ENCODE peak calls at places on chromosomes 12 and 14, in seven cellular contexts. V is CD8-positive, alpha-beta T cell; A is WTC11; K is coronary artery; I is AG10803; D is hepatocyte; R is left ventricle myocardium inferior. F is an unnamed sample.

GRCh38 chr12:52259850-52260249 is 14.6 kb upstream of the KRT86 start:
- DNase-seq in V (no peak), A (no peak), K (no peak), I (no peak), D (no peak), R (no peak), F (peak; percentile 25)

GRCh38 chr12:120261951-120262851 is 3.3 kb downstream of the PXN start:
- DNase-seq in V (peak; percentile 21), A (no peak), K (no peak), I (no peak), D (no peak), R (no peak), F (no peak)

GRCh38 chr12:4153343-4153892 is 120.1 kb upstream of the CCND2 start:
- DNase-seq in V (peak; percentile 36), A (no peak), K (no peak), I (no peak), D (no peak), R (no peak), F (no peak)

GRCh38 chr12:90366286-90366685 is 588.7 kb downstream of the CCER1 start:
- DNase-seq in V (no peak), A (no peak), K (no peak), I (peak; percentile 74), D (peak; percentile 43), R (no peak), F (no peak)

GRCh38 chr12:97639702-97640101 is 177.1 kb downstream of the RMST start:
- DNase-seq in V (no peak), A (no peak), K (no peak), I (no peak), D (peak; percentile 13), R (no peak), F (no peak)

GRCh38 chr12:16611146-16611545 is 5.2 kb upstream of the LMO3 start:
- DNase-seq in V (no peak), A (no peak), K (no peak), I (no peak), D (no peak), R (no peak), F (no peak)

GRCh38 chr12:83821967-83822366 is 1090.6 kb downstream of the SLC6A15 start:
- DNase-seq in V (no peak), A (no peak), K (no peak), I (peak; percentile 22), D (no peak), R (no peak), F (no peak)

GRCh38 chr12:57138526-57139272 is 8.7 kb downstream of the LRP1-AS start:
- DNase-seq in V (no peak), A (no peak), K (no peak), I (peak; percentile 76), D (peak; percentile 60), R (peak; percentile 88), F (peak; percentile 85)

GRCh38 chr12:81021834-81022233 is 56.0 kb upstream of the ACSS3 start:
- DNase-seq in V (no peak), A (no peak), K (no peak), I (no peak), D (no peak), R (no peak), F (no peak)

DNA sequence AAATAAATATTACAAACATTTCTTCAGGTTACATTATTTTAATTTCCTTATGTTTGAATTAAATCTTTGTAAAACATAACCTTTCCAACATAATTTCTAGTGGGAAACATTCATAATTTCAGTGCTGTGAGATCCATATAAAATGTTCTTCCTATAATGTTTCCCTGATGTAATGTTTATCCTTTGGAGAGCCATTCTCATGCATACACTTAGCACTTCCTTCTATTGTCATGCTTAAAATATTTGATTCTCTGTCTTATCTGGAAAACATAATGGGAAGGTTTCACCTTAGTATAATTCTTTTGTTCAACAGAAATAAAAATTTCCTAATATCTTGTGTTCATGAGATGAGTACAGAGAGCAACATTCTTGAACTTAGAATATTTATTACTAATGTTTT is 472.5 kb downstream of the ADAMTS20 start:
- DNase-seq in V (no peak), A (no peak), K (no peak), I (no peak), D (no peak), R (no peak), F (no peak)
- TF ChIP-seq CTCF in V (no peak), A (no peak), K (no peak), I (no peak), D (no peak), R (no peak), F (no peak)

DNA sequence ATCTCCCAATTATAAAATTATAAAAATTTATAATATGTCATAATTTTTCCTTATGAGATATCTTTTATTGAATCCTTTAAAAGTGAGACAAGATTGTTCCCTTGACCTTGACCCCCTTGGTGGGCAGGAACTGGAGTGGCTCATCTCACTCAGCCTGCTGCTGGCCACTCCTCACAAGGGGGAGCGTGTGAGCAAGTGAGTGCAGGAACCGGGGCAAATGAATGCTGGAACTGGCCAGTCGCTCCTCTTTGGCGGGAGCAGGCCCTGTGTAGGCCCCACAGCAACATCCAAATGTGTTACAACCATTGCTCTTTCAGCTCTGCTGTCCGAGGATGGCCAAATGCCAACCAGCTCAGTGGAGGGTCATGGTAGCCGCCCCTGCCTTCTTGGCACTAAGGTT is 178.8 kb downstream of the ETNK1 start:
- DNase-seq in V (no peak), A (peak; percentile 45), K (no peak), I (no peak), D (no peak), R (no peak), F (no peak)
- TF ChIP-seq CTCF in V (no peak), A (no peak), K (no peak), I (no peak), D (no peak), R (no peak), F (no peak)

DNA sequence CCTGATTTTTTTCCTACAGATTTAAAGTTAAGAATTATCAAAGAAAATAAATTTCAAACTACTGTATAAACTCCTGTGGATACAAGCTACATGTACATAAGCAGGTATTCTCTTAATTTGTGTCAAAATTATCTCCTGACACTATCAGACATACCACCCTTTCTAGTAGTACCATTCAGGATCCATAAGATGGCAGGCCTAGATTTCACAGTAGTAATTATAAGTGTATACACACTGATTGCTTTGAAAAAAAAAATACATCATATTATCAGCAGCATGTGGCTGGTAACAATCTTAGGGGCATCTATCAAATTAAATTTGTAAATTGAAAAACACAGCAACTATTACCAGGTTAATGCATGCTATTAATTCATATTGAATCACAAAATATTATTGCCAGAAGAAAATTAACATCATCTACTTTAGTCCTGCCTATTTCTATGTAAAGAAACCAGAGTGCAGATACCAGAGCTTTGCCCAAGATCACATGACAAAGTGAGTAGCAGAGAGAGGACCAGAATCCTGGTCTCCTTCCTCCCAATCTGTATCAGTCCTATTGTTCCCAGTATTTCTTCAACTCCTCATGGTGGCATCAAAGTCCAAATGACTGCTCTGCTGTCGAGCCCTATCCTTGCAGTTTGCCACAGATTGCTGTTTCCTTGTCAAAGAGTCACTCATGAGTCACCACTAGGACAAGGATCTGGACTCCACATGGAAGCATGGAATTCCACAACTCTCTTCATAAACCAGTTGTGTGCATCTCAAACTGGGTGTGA is 27.7 kb upstream of the CALM1 start:
- DNase-seq in V (no peak), A (no peak), K (no peak), I (peak; percentile 52), D (peak; percentile 67), R (no peak), F (no peak)
- TF ChIP-seq CTCF in V (peak; percentile 80), A (no peak), K (no peak), I (no peak), D (no peak), R (peak; percentile 37), F (peak; percentile 30)

DNA sequence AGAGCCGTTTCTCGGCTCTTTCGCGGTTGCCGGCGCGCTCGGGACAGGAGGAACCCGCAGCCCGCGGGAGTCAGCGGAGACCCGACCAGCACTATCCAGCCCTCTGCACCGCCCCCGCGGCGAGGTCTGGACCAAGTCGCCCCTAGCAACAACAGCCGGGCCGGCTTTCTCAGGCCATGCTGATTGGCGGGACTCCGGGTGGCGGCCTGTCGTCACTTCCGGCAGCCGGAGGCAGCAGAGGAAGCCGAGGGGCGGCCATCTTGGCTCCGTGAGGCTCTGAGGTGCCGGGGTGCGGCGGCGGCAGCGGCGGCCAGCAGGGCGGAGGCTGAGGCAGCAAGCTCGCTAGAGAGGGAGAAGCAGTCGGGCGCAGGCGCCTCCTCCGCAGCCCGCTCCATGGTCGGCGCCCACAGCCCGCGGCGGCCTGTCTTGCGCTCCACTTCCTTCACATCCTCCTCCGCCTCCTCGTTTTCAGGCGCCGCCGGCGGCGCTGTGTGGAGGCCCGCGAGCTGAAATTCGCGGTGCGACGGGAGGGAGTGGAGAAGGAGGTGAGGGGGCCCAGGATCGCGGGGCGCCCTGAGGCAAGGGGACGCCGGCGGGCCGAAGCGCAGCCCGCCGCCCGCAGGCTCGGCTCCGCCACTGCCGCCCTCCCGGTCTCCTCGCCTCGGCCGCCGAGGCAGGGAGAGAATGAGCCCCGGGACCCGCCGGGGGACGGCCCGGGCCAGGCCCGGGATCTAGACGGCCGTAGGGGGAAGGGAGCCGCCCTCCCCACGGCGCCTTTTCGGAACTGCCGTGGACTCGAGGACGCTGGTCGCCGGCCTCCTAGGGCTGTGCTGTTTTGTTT is at the start of gene MARK3:
- DNase-seq in V (peak; percentile 96), A (peak; percentile 98), K (peak; percentile 98), I (peak; percentile 95), D (peak; percentile 99), R (peak; percentile 98), F (peak; percentile 99)
- TF ChIP-seq CTCF in V (peak; percentile 16), A (no peak), K (no peak), I (no peak), D (peak; percentile 17), R (no peak), F (no peak)

GRCh38 chr14:99274346-99275221 is 2.6 kb upstream of the BCL11B start:
- DNase-seq in V (peak; percentile 58), A (peak; percentile 93), K (peak; percentile 72), I (peak; percentile 89), D (peak; percentile 93), R (peak; percentile 23), F (no peak)
- TF ChIP-seq CTCF in V (peak; percentile 50), A (no peak), K (no peak), I (peak; percentile 54), D (peak; percentile 58), R (peak; percentile 26), F (peak; percentile 20)

GRCh38 chr12:73076760-73077159 is 804.6 kb downstream of the TRHDE start:
- DNase-seq in V (no peak), A (no peak), K (no peak), I (no peak), D (no peak), R (no peak), F (no peak)
- TF ChIP-seq CTCF in V (no peak), A (no peak), K (no peak), I (no peak), D (no peak), R (no peak), F (no peak)

DNA sequence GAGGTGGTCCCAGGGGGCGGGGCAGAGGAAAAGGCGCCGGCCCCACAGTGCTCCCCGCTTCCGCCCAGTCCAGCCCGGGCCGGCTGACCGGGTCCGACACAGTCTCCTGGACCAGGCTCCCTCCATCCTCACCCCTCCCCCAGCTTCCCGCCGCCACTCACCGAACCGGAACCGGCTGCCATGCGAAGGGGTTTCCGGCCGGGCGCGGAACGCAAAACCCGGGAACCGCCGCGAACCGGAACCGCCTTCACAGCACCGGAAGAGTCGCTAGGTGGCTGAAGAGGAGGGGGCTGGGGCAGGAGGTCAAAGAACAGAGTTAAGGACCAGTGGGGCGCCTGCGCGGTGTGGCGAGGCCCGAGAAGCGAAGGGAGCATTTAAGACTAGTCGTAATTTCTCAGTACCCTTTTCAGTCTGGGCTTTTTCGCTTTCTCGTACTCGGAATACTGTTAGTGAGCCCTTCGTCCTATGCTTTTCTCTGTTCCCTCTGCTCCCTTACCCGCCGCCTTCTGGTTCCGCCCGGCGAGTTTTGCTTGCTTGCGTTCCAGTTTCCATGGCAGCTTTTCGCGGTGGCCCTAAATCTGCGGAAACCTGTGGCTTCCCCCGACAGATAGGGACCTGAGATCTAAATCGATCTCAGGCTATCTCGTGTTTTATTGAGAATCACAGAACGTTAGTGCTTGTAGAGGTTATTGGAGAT is at the start of gene SENP1:
- DNase-seq in V (peak; percentile 89), A (peak; percentile 93), K (peak; percentile 93), I (peak; percentile 87), D (peak; percentile 91), R (peak; percentile 90), F (peak; percentile 96)
- TF ChIP-seq CTCF in V (no peak), A (no peak), K (no peak), I (peak; percentile 38), D (no peak), R (peak; percentile 56), F (peak; percentile 25)